ENCODE peak calls at places on chromosomes 12 and 14, in six cellular contexts. J is GM13977, Z is retinal pigment epithelial cell, X is PC-9, F is lung, H is mesothelial cell of epicardium. U is an unnamed sample.

GRCh38 chr12:27732281-27732680 is 21.6 kb downstream of the MRPS35 start:
- DNase-seq in J (no peak), Z (no peak), X (no peak), F (no peak), H (no peak), U (no peak)

GRCh38 chr12:20154060-20154459 is 214.3 kb upstream of the PDE3A start:
- DNase-seq in J (no peak), Z (no peak), X (no peak), F (no peak), H (no peak), U (peak)

GRCh38 chr12:3123729-3124128 is 46.5 kb downstream of the TSPAN9 start:
- DNase-seq in J (no peak), Z (no peak), X (no peak), F (no peak), H (no peak), U (no peak)

GRCh38 chr12:111068281-111068680 is 147.9 kb upstream of the MYL2 start:
- DNase-seq in J (no peak), Z (no peak), X (no peak), F (no peak), H (no peak), U (no peak)

GRCh38 chr12:44464180-44464579 is 411.9 kb downstream of the NELL2 start:
- DNase-seq in J (no peak), Z (no peak), X (no peak), F (no peak), H (no peak), U (no peak)

GRCh38 chr14:78157855-78158436 is 12.2 kb upstream of the NRXN3 start:
- DNase-seq in J (no peak), Z (no peak), X (no peak), F (no peak), H (peak), U (no peak)

GRCh38 chr12:91529829-91530228 is 347.2 kb upstream of the DCN start:
- DNase-seq in J (no peak), Z (no peak), X (no peak), F (no peak), H (no peak), U (no peak)

GRCh38 chr14:53190938-53191337 is 37.8 kb upstream of the DDHD1 start:
- DNase-seq in J (peak), Z (no peak), X (no peak), F (no peak), H (no peak), U (no peak)

GRCh38 chr12:52692253-52692652 is 11.1 kb downstream of the KRT77 start:
- DNase-seq in J (no peak), Z (no peak), X (no peak), F (no peak), H (no peak), U (no peak)

GRCh38 chr12:112425582-112426382 is 7.0 kb downstream of the PTPN11 start:
- DNase-seq in J (no peak), Z (no peak), X (no peak), F (no peak), H (no peak), U (no peak)

GRCh38 chr12:8828514-8829127 is 6.2 kb downstream of the A2ML1 start:
- DNase-seq in J (no peak), Z (no peak), X (no peak), F (no peak), H (no peak), U (no peak)

GRCh38 chr12:6378709-6379427 is 3.5 kb upstream of the SCNN1A start:
- DNase-seq in J (no peak), Z (no peak), X (no peak), F (no peak), H (no peak), U (no peak)

GRCh38 chr14:88866305-88866704 is 41.9 kb downstream of the TTC8 start:
- DNase-seq in J (no peak), Z (no peak), X (no peak), F (no peak), H (no peak), U (no peak)

GRCh38 chr14:35337557-35338255 is 45.5 kb downstream of the PSMA6 start:
- DNase-seq in J (peak), Z (no peak), X (peak), F (peak), H (no peak), U (peak)

GRCh38 chr14:75630695-75631452 is 29.8 kb downstream of the ERG28 start:
- DNase-seq in J (no peak), Z (no peak), X (no peak), F (no peak), H (no peak), U (no peak)

GRCh38 chr14:102817942-102818940 is 41.0 kb downstream of the TRAF3 start:
- DNase-seq in J (no peak), Z (no peak), X (no peak), F (no peak), H (no peak), U (no peak)

GRCh38 chr12:22046968-22047390 is 961 bp downstream of the CMAS start:
- DNase-seq in J (no peak), Z (no peak), X (peak), F (no peak), H (no peak), U (no peak)

GRCh38 chr12:26088999-26089398 is 35.8 kb downstream of the BHLHE41 start:
- DNase-seq in J (peak), Z (no peak), X (no peak), F (no peak), H (no peak), U (no peak)

GRCh38 chr14:64682173-64682710 is 22.0 kb upstream of the PLEKHG3 start:
- DNase-seq in J (no peak), Z (peak), X (no peak), F (no peak), H (no peak), U (peak)

GRCh38 chr14:90785876-90786450 is 30.3 kb downstream of the TTC7B start:
- DNase-seq in J (no peak), Z (no peak), X (no peak), F (no peak), H (no peak), U (no peak)

GRCh38 chr14:90784621-90785270 is 31.5 kb downstream of the TTC7B start:
- DNase-seq in J (no peak), Z (no peak), X (no peak), F (no peak), H (no peak), U (no peak)

GRCh38 chr14:90788031-90788430 is 28.2 kb downstream of the TTC7B start:
- DNase-seq in J (no peak), Z (no peak), X (no peak), F (no peak), H (no peak), U (no peak)

GRCh38 chr14:90783344-90783743 is 32.9 kb downstream of the TTC7B start:
- DNase-seq in J (no peak), Z (no peak), X (no peak), F (no peak), H (no peak), U (no peak)

DNA sequence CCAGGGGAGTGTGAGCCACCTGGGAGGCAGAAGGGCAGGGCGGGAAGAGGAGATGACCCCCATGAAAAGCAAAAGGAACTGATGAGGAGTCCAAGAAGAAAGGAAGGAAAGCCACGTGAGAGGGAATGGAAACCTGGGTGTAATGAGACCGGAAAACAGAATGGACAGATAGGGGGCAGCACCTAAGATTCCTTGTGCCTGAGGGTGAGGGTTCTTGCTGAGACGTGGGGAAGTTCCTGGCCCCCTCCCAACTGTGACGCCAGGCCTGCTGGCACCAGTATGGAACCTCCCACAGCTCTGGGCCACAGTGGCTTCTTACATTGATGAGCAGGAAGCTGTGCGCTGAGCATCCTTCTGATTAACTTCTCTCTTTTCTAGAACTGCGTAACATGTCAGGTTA is 30.8 kb downstream of the TTC7B start:
- DNase-seq in J (no peak), Z (no peak), X (no peak), F (peak), H (no peak), U (no peak)
- TF ChIP-seq CTCF in J (no peak), Z (peak), X (no peak), F (no peak), H (no peak), U (peak)

DNA sequence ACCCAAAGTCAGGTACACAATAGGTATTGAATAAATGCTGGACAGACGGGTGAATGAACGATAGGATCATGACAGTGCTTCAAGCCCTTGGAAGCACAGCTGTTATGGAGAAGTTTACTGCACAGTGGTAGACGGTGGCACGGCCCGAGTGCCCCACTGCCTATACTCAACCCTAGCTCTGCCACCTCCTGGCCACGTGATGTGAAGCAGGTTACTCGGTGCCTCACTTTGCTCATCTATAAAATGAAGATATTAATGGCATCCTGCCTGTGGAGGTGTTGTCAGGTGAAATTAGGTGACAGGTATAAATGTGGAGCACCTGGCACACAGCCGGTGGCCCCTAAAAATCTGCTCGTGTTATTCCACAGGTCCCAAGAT is 5.8 kb downstream of the ASB2 start:
- DNase-seq in J (no peak), Z (no peak), X (no peak), F (no peak), H (no peak), U (no peak)
- TF ChIP-seq CTCF in J (peak), Z (peak), X (peak), F (peak), H (no peak), U (peak)

DNA sequence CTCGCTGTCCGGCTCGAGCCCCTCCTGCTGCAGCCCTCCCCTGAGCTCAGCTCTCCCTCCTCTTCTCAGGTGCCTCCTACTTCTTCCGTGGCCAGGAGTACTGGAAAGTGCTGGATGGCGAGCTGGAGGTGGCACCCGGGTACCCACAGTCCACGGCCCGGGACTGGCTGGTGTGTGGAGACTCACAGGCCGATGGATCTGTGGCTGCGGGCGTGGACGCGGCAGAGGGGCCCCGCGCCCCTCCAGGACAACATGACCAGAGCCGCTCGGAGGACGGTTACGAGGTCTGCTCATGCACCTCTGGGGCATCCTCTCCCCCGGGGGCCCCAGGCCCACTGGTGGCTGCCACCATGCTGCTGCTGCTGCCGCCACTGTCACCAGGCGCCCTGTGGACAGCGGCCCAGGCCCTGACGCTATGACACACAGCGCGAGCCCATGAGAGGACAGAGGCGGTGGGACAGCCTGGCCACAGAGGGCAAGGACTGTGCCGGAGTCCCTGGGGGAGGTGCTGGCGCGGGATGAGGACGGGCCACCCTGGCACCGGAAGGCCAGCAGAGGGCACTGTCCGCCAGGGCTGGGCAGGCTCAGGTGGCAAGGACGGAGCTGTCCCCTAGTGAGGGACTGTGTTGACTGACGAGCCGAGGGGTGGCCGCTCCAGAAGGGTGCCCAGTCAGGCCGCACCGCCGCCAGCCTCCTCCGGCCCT is 22.8 kb downstream of the MMP17 start:
- DNase-seq in J (no peak), Z (no peak), X (peak), F (no peak), H (peak), U (no peak)
- TF ChIP-seq CTCF in J (no peak), Z (peak), X (peak), F (peak), H (peak), U (peak)

GRCh38 chr12:107564946-107565345 is 120.7 kb upstream of the PWP1 start:
- DNase-seq in J (no peak), Z (no peak), X (no peak), F (no peak), H (no peak), U (no peak)
- TF ChIP-seq CTCF in J (peak), Z (peak), X (peak), F (no peak), H (no peak), U (peak)

DNA sequence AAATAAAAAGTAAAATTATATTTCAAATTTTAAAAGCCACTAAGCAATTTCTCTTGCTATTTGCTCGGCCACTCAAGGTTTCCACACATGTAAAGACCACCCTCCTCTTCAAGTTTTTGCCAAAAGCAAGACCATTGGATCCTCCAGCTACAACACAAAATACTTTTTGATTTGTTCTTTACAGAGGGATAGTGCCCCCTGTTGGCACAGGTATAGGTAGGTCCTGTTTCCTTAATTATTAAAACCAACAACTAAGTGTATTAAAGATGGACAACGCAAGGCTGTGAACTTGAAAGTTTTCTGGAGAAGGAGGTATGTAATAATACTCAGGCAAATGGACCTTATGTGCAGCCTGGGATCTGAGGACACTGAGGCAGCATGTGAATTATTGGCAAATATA is 23.8 kb downstream of the ATP6V1D start:
- DNase-seq in J (no peak), Z (no peak), X (no peak), F (no peak), H (no peak), U (no peak)
- TF ChIP-seq CTCF in J (peak), Z (peak), X (peak), F (no peak), H (peak), U (peak)

GRCh38 chr12:14365294-14366210 is at the start of gene ATF7IP:
- DNase-seq in J (peak), Z (peak), X (peak), F (peak), H (peak), U (peak)
- TF ChIP-seq CTCF in J (peak), Z (peak), X (no peak), F (peak), H (no peak), U (peak)

DNA sequence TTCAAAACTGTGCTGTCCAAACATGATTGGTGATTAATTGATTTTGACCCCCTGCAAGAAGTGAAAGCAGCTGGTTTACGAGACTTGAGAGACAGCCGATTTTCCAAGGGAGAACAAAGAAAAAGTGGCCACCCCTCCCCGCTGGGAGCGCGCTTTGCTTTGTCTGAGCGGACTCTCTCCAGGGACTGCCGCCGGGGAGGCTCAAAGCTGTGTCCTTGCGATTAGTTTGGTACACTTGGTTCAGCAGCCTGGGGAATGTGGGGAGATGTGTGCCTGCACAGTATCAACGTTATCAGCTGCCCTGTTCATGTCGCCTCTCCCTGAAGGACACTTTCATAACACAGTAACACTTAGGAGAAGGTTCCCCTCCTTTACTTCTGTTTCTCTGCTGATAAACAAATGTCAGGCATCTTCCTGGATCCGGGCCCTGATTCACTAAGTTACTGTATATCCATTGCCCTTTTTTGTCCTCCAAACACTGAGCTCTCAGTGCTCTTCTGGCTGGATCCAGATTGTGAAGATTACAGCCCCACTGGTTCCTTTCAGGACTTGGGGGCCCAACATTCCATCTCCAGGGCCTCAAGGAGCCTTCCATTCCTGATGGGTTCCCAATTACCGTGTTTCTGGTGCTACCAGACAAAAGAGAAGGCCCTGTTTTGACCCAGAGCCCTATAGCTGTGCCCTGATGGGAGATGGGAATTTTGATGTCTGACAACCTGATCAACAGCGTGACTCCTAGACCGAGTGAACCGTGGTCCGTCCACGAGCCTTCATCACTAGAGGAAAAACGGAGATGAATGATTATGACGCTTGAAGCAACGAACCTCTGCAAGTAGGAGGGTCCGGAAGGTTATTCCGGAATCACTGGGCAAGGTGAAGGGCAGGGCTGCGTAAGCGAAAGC is 31.7 kb upstream of the TUBA1C start:
- DNase-seq in J (no peak), Z (no peak), X (no peak), F (peak), H (peak), U (no peak)
- TF ChIP-seq CTCF in J (no peak), Z (no peak), X (no peak), F (no peak), H (no peak), U (no peak)

GRCh38 chr14:92351750-92352149 is 28.8 kb downstream of the SLC24A4 start:
- DNase-seq in J (no peak), Z (no peak), X (no peak), F (no peak), H (no peak), U (no peak)

GRCh38 chr14:92356677-92357076 is 33.7 kb downstream of the SLC24A4 start:
- DNase-seq in J (no peak), Z (no peak), X (no peak), F (no peak), H (no peak), U (no peak)

GRCh38 chr14:92353447-92353846 is 30.5 kb downstream of the SLC24A4 start:
- DNase-seq in J (no peak), Z (no peak), X (no peak), F (no peak), H (no peak), U (no peak)

GRCh38 chr14:92348154-92348553 is 25.2 kb downstream of the SLC24A4 start:
- DNase-seq in J (no peak), Z (no peak), X (peak), F (no peak), H (no peak), U (no peak)

GRCh38 chr14:92352158-92352985 is 29.4 kb downstream of the SLC24A4 start:
- DNase-seq in J (peak), Z (no peak), X (no peak), F (no peak), H (no peak), U (no peak)
- TF ChIP-seq CTCF in J (peak), Z (peak), X (peak), F (no peak), H (no peak), U (peak)